ENCODE peak calls at places on chromosomes 6 and 20, in eight cellular contexts. One of them, this sample, is unnamed.

GRCh38 chr6:33592595-33593413 is 12.7 kb upstream of the BAK1 start:
- DNase-seq in CD8-positive, alpha-beta memory T cell: peak; percentile 41
- DNase-seq in effector memory CD4-positive, alpha-beta T cell: no peak
- DNase-seq in adrenal gland: no peak
- DNase-seq in neural progenitor cell: peak; percentile 68
- DNase-seq in endodermal cell: peak; percentile 90
- DNase-seq in body of pancreas: no peak
- DNase-seq in cardiac muscle cell: no peak
- DNase-seq in this sample: no peak

GRCh38 chr20:33004141-33004751 is at the start of gene SUN5:
- DNase-seq in adrenal gland: no peak
- DNase-seq in endodermal cell: no peak
- DNase-seq in body of pancreas: no peak
- DNase-seq in effector memory CD4-positive, alpha-beta T cell: no peak
- DNase-seq in neural progenitor cell: no peak
- DNase-seq in cardiac muscle cell: no peak
- DNase-seq in CD8-positive, alpha-beta memory T cell: no peak
- DNase-seq in this sample: no peak

GRCh38 chr6:35192301-35192860 is 21.4 kb upstream of the SCUBE3 start:
- DNase-seq in endodermal cell: no peak
- DNase-seq in CD8-positive, alpha-beta memory T cell: no peak
- DNase-seq in adrenal gland: no peak
- DNase-seq in cardiac muscle cell: no peak
- DNase-seq in effector memory CD4-positive, alpha-beta T cell: no peak
- DNase-seq in body of pancreas: no peak
- DNase-seq in neural progenitor cell: no peak
- DNase-seq in this sample: no peak

GRCh38 chr6:45538636-45539035 is 160.9 kb upstream of the SUPT3H start:
- DNase-seq in endodermal cell: no peak
- DNase-seq in neural progenitor cell: no peak
- DNase-seq in effector memory CD4-positive, alpha-beta T cell: no peak
- DNase-seq in body of pancreas: peak; percentile 41
- DNase-seq in adrenal gland: no peak
- DNase-seq in cardiac muscle cell: no peak
- DNase-seq in CD8-positive, alpha-beta memory T cell: no peak
- DNase-seq in this sample: no peak

GRCh38 chr20:7113577-7114466 is 346.3 kb downstream of the BMP2 start:
- DNase-seq in endodermal cell: peak; percentile 85
- DNase-seq in adrenal gland: peak; percentile 24
- DNase-seq in body of pancreas: peak; percentile 13
- DNase-seq in neural progenitor cell: peak; percentile 83
- DNase-seq in CD8-positive, alpha-beta memory T cell: no peak
- DNase-seq in cardiac muscle cell: peak; percentile 74
- DNase-seq in effector memory CD4-positive, alpha-beta T cell: no peak
- DNase-seq in this sample: peak; percentile 59

GRCh38 chr6:15911753-15912504 is 217.0 kb upstream of the MYLIP start:
- DNase-seq in CD8-positive, alpha-beta memory T cell: no peak
- DNase-seq in body of pancreas: no peak
- DNase-seq in effector memory CD4-positive, alpha-beta T cell: no peak
- DNase-seq in cardiac muscle cell: no peak
- DNase-seq in endodermal cell: peak; percentile 70
- DNase-seq in neural progenitor cell: no peak
- DNase-seq in adrenal gland: no peak
- DNase-seq in this sample: no peak

GRCh38 chr6:41607036-41607435 is 31.2 kb upstream of the MDFI start:
- DNase-seq in adrenal gland: no peak
- DNase-seq in CD8-positive, alpha-beta memory T cell: no peak
- DNase-seq in effector memory CD4-positive, alpha-beta T cell: no peak
- DNase-seq in endodermal cell: no peak
- DNase-seq in neural progenitor cell: no peak
- DNase-seq in body of pancreas: no peak
- DNase-seq in cardiac muscle cell: no peak
- DNase-seq in this sample: no peak

GRCh38 chr6:160239929-160240690 is 18.5 kb downstream of the SLC22A2 start:
- DNase-seq in cardiac muscle cell: no peak
- DNase-seq in adrenal gland: no peak
- DNase-seq in effector memory CD4-positive, alpha-beta T cell: no peak
- DNase-seq in body of pancreas: no peak
- DNase-seq in CD8-positive, alpha-beta memory T cell: no peak
- DNase-seq in endodermal cell: no peak
- DNase-seq in neural progenitor cell: no peak
- DNase-seq in this sample: no peak

GRCh38 chr6:140182819-140183218 is 808.4 kb upstream of the CITED2 start:
- DNase-seq in adrenal gland: no peak
- DNase-seq in effector memory CD4-positive, alpha-beta T cell: no peak
- DNase-seq in body of pancreas: no peak
- DNase-seq in endodermal cell: no peak
- DNase-seq in CD8-positive, alpha-beta memory T cell: no peak
- DNase-seq in neural progenitor cell: no peak
- DNase-seq in cardiac muscle cell: no peak
- DNase-seq in this sample: no peak

GRCh38 chr20:50704514-50704913 is 13.2 kb upstream of the RIPOR3 start:
- DNase-seq in endodermal cell: no peak
- DNase-seq in CD8-positive, alpha-beta memory T cell: no peak
- DNase-seq in cardiac muscle cell: no peak
- DNase-seq in effector memory CD4-positive, alpha-beta T cell: no peak
- DNase-seq in body of pancreas: no peak
- DNase-seq in neural progenitor cell: no peak
- DNase-seq in adrenal gland: no peak
- DNase-seq in this sample: no peak

GRCh38 chr20:57323034-57323433 is 6.6 kb upstream of the SPO11 start:
- DNase-seq in effector memory CD4-positive, alpha-beta T cell: no peak
- DNase-seq in cardiac muscle cell: peak; percentile 12
- DNase-seq in body of pancreas: peak; percentile 3
- DNase-seq in endodermal cell: peak; percentile 96
- DNase-seq in neural progenitor cell: peak; percentile 83
- DNase-seq in adrenal gland: no peak
- DNase-seq in CD8-positive, alpha-beta memory T cell: no peak
- DNase-seq in this sample: peak; percentile 37

GRCh38 chr6:45961125-45961524 is 54.5 kb downstream of the CLIC5 start:
- DNase-seq in adrenal gland: no peak
- DNase-seq in CD8-positive, alpha-beta memory T cell: no peak
- DNase-seq in effector memory CD4-positive, alpha-beta T cell: no peak
- DNase-seq in cardiac muscle cell: no peak
- DNase-seq in endodermal cell: no peak
- DNase-seq in neural progenitor cell: no peak
- DNase-seq in body of pancreas: no peak
- DNase-seq in this sample: no peak

GRCh38 chr6:114796576-114796975 is 453.8 kb upstream of the HS3ST5 start:
- DNase-seq in adrenal gland: no peak
- DNase-seq in cardiac muscle cell: no peak
- DNase-seq in effector memory CD4-positive, alpha-beta T cell: no peak
- DNase-seq in body of pancreas: no peak
- DNase-seq in endodermal cell: no peak
- DNase-seq in neural progenitor cell: no peak
- DNase-seq in CD8-positive, alpha-beta memory T cell: no peak
- DNase-seq in this sample: no peak

GRCh38 chr6:158619922-158620801 is 24.4 kb downstream of the DYNLT1 start:
- DNase-seq in cardiac muscle cell: no peak
- DNase-seq in endodermal cell: no peak
- DNase-seq in effector memory CD4-positive, alpha-beta T cell: no peak
- DNase-seq in body of pancreas: no peak
- DNase-seq in CD8-positive, alpha-beta memory T cell: no peak
- DNase-seq in adrenal gland: no peak
- DNase-seq in neural progenitor cell: no peak
- DNase-seq in this sample: no peak

GRCh38 chr20:33296206-33296605 is 13.2 kb downstream of the BPIFB1 start:
- DNase-seq in adrenal gland: no peak
- DNase-seq in effector memory CD4-positive, alpha-beta T cell: no peak
- DNase-seq in cardiac muscle cell: no peak
- DNase-seq in body of pancreas: no peak
- DNase-seq in endodermal cell: no peak
- DNase-seq in CD8-positive, alpha-beta memory T cell: no peak
- DNase-seq in neural progenitor cell: no peak
- DNase-seq in this sample: no peak

GRCh38 chr20:51388227-51388626 is 154.3 kb downstream of the NFATC2 start:
- DNase-seq in neural progenitor cell: no peak
- DNase-seq in effector memory CD4-positive, alpha-beta T cell: no peak
- DNase-seq in endodermal cell: no peak
- DNase-seq in adrenal gland: no peak
- DNase-seq in cardiac muscle cell: no peak
- DNase-seq in CD8-positive, alpha-beta memory T cell: no peak
- DNase-seq in body of pancreas: no peak
- DNase-seq in this sample: peak; percentile 93

GRCh38 chr20:38979842-38980241 is 17.7 kb downstream of the DHX35 start:
- DNase-seq in body of pancreas: no peak
- DNase-seq in cardiac muscle cell: no peak
- DNase-seq in CD8-positive, alpha-beta memory T cell: no peak
- DNase-seq in neural progenitor cell: no peak
- DNase-seq in effector memory CD4-positive, alpha-beta T cell: no peak
- DNase-seq in endodermal cell: no peak
- DNase-seq in adrenal gland: no peak
- DNase-seq in this sample: no peak

GRCh38 chr6:34890526-34890910 is 1.5 kb downstream of the ANKS1A start:
- DNase-seq in effector memory CD4-positive, alpha-beta T cell: no peak
- DNase-seq in cardiac muscle cell: no peak
- DNase-seq in CD8-positive, alpha-beta memory T cell: no peak
- DNase-seq in neural progenitor cell: no peak
- DNase-seq in adrenal gland: no peak
- DNase-seq in body of pancreas: no peak
- DNase-seq in endodermal cell: no peak
- DNase-seq in this sample: no peak

GRCh38 chr20:58580493-58580835 is 65.3 kb upstream of the APCDD1L start:
- DNase-seq in neural progenitor cell: no peak
- DNase-seq in CD8-positive, alpha-beta memory T cell: no peak
- DNase-seq in cardiac muscle cell: no peak
- DNase-seq in adrenal gland: no peak
- DNase-seq in endodermal cell: no peak
- DNase-seq in body of pancreas: no peak
- DNase-seq in effector memory CD4-positive, alpha-beta T cell: no peak
- DNase-seq in this sample: no peak

GRCh38 chr6:160226118-160226541 is 32.5 kb downstream of the SLC22A2 start:
- DNase-seq in body of pancreas: no peak
- DNase-seq in effector memory CD4-positive, alpha-beta T cell: no peak
- DNase-seq in cardiac muscle cell: no peak
- DNase-seq in neural progenitor cell: no peak
- DNase-seq in endodermal cell: no peak
- DNase-seq in adrenal gland: no peak
- DNase-seq in CD8-positive, alpha-beta memory T cell: no peak
- DNase-seq in this sample: no peak

GRCh38 chr20:45725134-45725533 is 3.0 kb downstream of the SPINT4 start:
- DNase-seq in cardiac muscle cell: no peak
- DNase-seq in body of pancreas: peak; percentile 3
- DNase-seq in effector memory CD4-positive, alpha-beta T cell: no peak
- DNase-seq in neural progenitor cell: no peak
- DNase-seq in adrenal gland: no peak
- DNase-seq in endodermal cell: no peak
- DNase-seq in CD8-positive, alpha-beta memory T cell: no peak
- DNase-seq in this sample: no peak

GRCh38 chr6:27547157-27548075 is 74.5 kb upstream of the ZNF184 start:
- DNase-seq in body of pancreas: no peak
- DNase-seq in endodermal cell: peak; percentile 85
- DNase-seq in neural progenitor cell: peak; percentile 78
- DNase-seq in effector memory CD4-positive, alpha-beta T cell: no peak
- DNase-seq in adrenal gland: no peak
- DNase-seq in cardiac muscle cell: peak; percentile 58
- DNase-seq in CD8-positive, alpha-beta memory T cell: no peak
- DNase-seq in this sample: peak; percentile 89

GRCh38 chr6:6918216-6918983 is 189.4 kb upstream of the RREB1 start:
- DNase-seq in neural progenitor cell: no peak
- DNase-seq in cardiac muscle cell: no peak
- DNase-seq in body of pancreas: peak; percentile 43
- DNase-seq in CD8-positive, alpha-beta memory T cell: no peak
- DNase-seq in adrenal gland: no peak
- DNase-seq in endodermal cell: no peak
- DNase-seq in effector memory CD4-positive, alpha-beta T cell: no peak
- DNase-seq in this sample: peak; percentile 75

GRCh38 chr6:90484392-90484791 is 102.5 kb downstream of the MAP3K7 start:
- DNase-seq in effector memory CD4-positive, alpha-beta T cell: no peak
- DNase-seq in cardiac muscle cell: no peak
- DNase-seq in body of pancreas: no peak
- DNase-seq in endodermal cell: peak; percentile 40
- DNase-seq in adrenal gland: no peak
- DNase-seq in CD8-positive, alpha-beta memory T cell: no peak
- DNase-seq in neural progenitor cell: no peak
- DNase-seq in this sample: no peak
- H3K27ac ChIP-seq in effector memory CD4-positive, alpha-beta T cell: no peak overlapping the region
- H3K27ac ChIP-seq in cardiac muscle cell: no peak overlapping the region
- H3K27ac ChIP-seq in body of pancreas: no peak overlapping the region
- H3K27ac ChIP-seq in endodermal cell: peak overlapping the region; percentile 82
- H3K27ac ChIP-seq in adrenal gland: no peak overlapping the region
- H3K27ac ChIP-seq in CD8-positive, alpha-beta memory T cell: no peak overlapping the region
- H3K27ac ChIP-seq in neural progenitor cell: peak overlapping the region; percentile 78
- H3K27ac ChIP-seq in this sample: no peak overlapping the region

DNA sequence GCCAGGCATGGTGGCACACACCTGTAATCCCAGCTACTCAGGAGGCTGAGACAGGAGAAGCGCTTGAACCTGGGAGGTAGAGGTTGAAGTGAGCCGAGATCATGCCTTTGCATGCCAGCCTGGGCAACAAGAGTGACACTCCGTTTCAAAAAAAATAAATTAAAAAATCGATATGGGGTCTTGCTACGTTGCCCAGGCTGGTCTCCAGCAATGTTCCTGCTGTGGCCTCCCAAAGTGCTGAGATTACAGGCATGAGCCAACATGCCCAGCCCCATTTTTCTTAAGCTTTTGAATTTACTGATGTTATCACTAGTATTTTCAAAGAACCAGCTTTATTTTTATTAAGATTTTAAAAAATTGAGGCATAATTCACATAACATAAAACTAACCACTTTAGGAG is 23.6 kb downstream of the POLR1C start:
- DNase-seq in effector memory CD4-positive, alpha-beta T cell: no peak
- DNase-seq in endodermal cell: no peak
- DNase-seq in cardiac muscle cell: no peak
- DNase-seq in body of pancreas: no peak
- DNase-seq in CD8-positive, alpha-beta memory T cell: no peak
- DNase-seq in neural progenitor cell: no peak
- DNase-seq in adrenal gland: no peak
- DNase-seq in this sample: no peak
- H3K36me3 ChIP-seq in effector memory CD4-positive, alpha-beta T cell: peaks cover 43% of the 10 kb centered on the region
- H3K36me3 ChIP-seq in endodermal cell: peaks cover 57% of the 10 kb centered on the region
- H3K36me3 ChIP-seq in cardiac muscle cell: peaks cover 33% of the 10 kb centered on the region
- H3K36me3 ChIP-seq in body of pancreas: peaks cover 6% of the 10 kb centered on the region
- H3K36me3 ChIP-seq in CD8-positive, alpha-beta memory T cell: peaks cover 3% of the 10 kb centered on the region
- H3K36me3 ChIP-seq in neural progenitor cell: peaks cover 21% of the 10 kb centered on the region
- H3K36me3 ChIP-seq in adrenal gland: peaks cover 19% of the 10 kb centered on the region
- H3K36me3 ChIP-seq in this sample: peaks cover 41% of the 10 kb centered on the region

GRCh38 chr6:150641398-150642139 is 41.9 kb downstream of the PLEKHG1 start:
- DNase-seq in body of pancreas: peak; percentile 14
- DNase-seq in adrenal gland: no peak
- DNase-seq in neural progenitor cell: no peak
- DNase-seq in cardiac muscle cell: no peak
- DNase-seq in endodermal cell: no peak
- DNase-seq in CD8-positive, alpha-beta memory T cell: no peak
- DNase-seq in effector memory CD4-positive, alpha-beta T cell: no peak
- DNase-seq in this sample: no peak
- H3K27ac ChIP-seq in body of pancreas: no peak overlapping the region
- H3K27ac ChIP-seq in adrenal gland: no peak overlapping the region
- H3K27ac ChIP-seq in neural progenitor cell: no peak overlapping the region
- H3K27ac ChIP-seq in cardiac muscle cell: no peak overlapping the region
- H3K27ac ChIP-seq in endodermal cell: no peak overlapping the region
- H3K27ac ChIP-seq in CD8-positive, alpha-beta memory T cell: no peak overlapping the region
- H3K27ac ChIP-seq in effector memory CD4-positive, alpha-beta T cell: no peak overlapping the region
- H3K27ac ChIP-seq in this sample: no peak overlapping the region

DNA sequence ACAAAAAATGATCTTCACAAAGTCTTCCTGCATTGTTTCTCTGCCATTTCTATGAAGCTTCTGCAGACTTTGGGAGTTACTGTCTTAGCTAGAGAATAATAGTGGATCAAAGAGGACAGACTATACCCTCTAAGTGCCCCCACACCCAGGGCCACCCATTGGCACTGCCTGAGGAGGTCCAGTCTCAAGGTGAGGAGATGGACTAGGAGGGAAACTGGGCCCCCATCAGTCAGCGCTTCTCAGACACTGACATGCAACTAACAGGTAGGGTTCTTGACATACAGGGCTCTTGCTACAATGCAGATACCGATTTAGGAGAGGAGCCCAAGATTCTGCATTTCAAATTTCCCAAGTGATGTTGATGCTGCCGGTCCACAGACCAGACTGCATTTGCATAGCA is 24.3 kb downstream of the PCNA start:
- DNase-seq in body of pancreas: no peak
- DNase-seq in neural progenitor cell: no peak
- DNase-seq in effector memory CD4-positive, alpha-beta T cell: no peak
- DNase-seq in adrenal gland: no peak
- DNase-seq in endodermal cell: no peak
- DNase-seq in CD8-positive, alpha-beta memory T cell: no peak
- DNase-seq in cardiac muscle cell: no peak
- DNase-seq in this sample: no peak
- H3K36me3 ChIP-seq in body of pancreas: no peaks in the 10 kb centered on the region
- H3K36me3 ChIP-seq in neural progenitor cell: no peaks in the 10 kb centered on the region
- H3K36me3 ChIP-seq in effector memory CD4-positive, alpha-beta T cell: peaks cover 13% of the 10 kb centered on the region
- H3K36me3 ChIP-seq in adrenal gland: peaks cover 18% of the 10 kb centered on the region
- H3K36me3 ChIP-seq in endodermal cell: peaks cover 38% of the 10 kb centered on the region
- H3K36me3 ChIP-seq in CD8-positive, alpha-beta memory T cell: peaks cover 6% of the 10 kb centered on the region
- H3K36me3 ChIP-seq in cardiac muscle cell: peaks cover 31% of the 10 kb centered on the region
- H3K36me3 ChIP-seq in this sample: peaks cover 10% of the 10 kb centered on the region